ENCODE peak calls at places on chromosomes 12 and 14, in eight cellular contexts. R is heart right ventricle, O is A549, D is AG04450, A is breast epithelium, W is ovary, J is endodermal cell, S is cardiac muscle cell. T is an unnamed sample. For H3K9me3, the result is how much of the 10 kb centered on the place peaks cover.

GRCh38 chr12:1346126-1346525 is 248.3 kb downstream of the FBXL14 start:
- DNase-seq in R (no peak), O (no peak), D (no peak), A (no peak), W (no peak), J (no peak), S (no peak), T (no peak)

GRCh38 chr14:67449096-67449495 is 37.1 kb upstream of the PLEK2 start:
- DNase-seq in R (no peak), O (no peak), D (no peak), A (no peak), W (no peak), J (no peak), S (no peak), T (no peak)

GRCh38 chr12:79949098-79949497 is 14.2 kb upstream of the PPP1R12A start:
- DNase-seq in R (no peak), O (no peak), D (no peak), A (no peak), W (no peak), J (no peak), S (no peak), T (no peak)

GRCh38 chr12:58479403-58479802 is 440.9 kb downstream of the LRIG3 start:
- DNase-seq in R (no peak), O (no peak), D (no peak), A (no peak), W (no peak), J (no peak), S (no peak), T (no peak)

GRCh38 chr14:92225731-92226130 is 97.2 kb upstream of the SLC24A4 start:
- DNase-seq in R (no peak), O (no peak), D (no peak), A (no peak), W (no peak), J (no peak), S (peak), T (no peak)

GRCh38 chr12:2264622-2265306 is 212.0 kb downstream of the CACNA1C start:
- DNase-seq in R (no peak), O (no peak), D (peak), A (peak), W (no peak), J (peak), S (peak), T (no peak)

GRCh38 chr12:50581226-50582184 is 76.7 kb downstream of the DIP2B start:
- DNase-seq in R (no peak), O (no peak), D (no peak), A (no peak), W (no peak), J (no peak), S (peak), T (no peak)

GRCh38 chr12:64044171-64044570 is 177.9 kb downstream of the KICS2 start:
- DNase-seq in R (no peak), O (no peak), D (no peak), A (no peak), W (no peak), J (no peak), S (no peak), T (no peak)

GRCh38 chr14:71931492-71932228 is 569 bp upstream of the RGS6 start:
- DNase-seq in R (peak), O (no peak), D (no peak), A (no peak), W (no peak), J (no peak), S (no peak), T (no peak)

GRCh38 chr12:90333939-90334338 is 621.0 kb downstream of the CCER1 start:
- DNase-seq in R (no peak), O (peak), D (no peak), A (no peak), W (no peak), J (no peak), S (no peak), T (no peak)

GRCh38 chr12:15558915-15559528 is 230.2 kb downstream of the EPS8 start:
- DNase-seq in R (no peak), O (no peak), D (no peak), A (no peak), W (no peak), J (no peak), S (peak), T (no peak)

GRCh38 chr12:91178139-91178561 is 4.5 kb downstream of the DCN start:
- DNase-seq in R (no peak), O (peak), D (no peak), A (no peak), W (peak), J (peak), S (peak), T (no peak)

GRCh38 chr14:97978336-97978735 is 1181.2 kb downstream of the VRK1 start:
- DNase-seq in R (peak), O (peak), D (no peak), A (peak), W (peak), J (peak), S (no peak), T (peak)

GRCh38 chr12:29534935-29535334 is 37.4 kb upstream of the OVCH1 start:
- DNase-seq in R (no peak), O (no peak), D (no peak), A (no peak), W (no peak), J (peak), S (peak), T (no peak)

GRCh38 chr12:52327830-52328500 is 6.8 kb upstream of the KRT83 start:
- DNase-seq in R (no peak), O (no peak), D (no peak), A (no peak), W (no peak), J (no peak), S (no peak), T (no peak)

GRCh38 chr12:130186631-130187269 is 24.5 kb downstream of the FZD10 start:
- DNase-seq in R (no peak), O (peak), D (no peak), A (no peak), W (no peak), J (peak), S (no peak), T (peak)

GRCh38 chr14:96631621-96632362 is 129.6 kb downstream of the PAPOLA start:
- DNase-seq in R (no peak), O (no peak), D (no peak), A (no peak), W (no peak), J (no peak), S (no peak), T (no peak)

GRCh38 chr12:46786774-46787173 is 39.0 kb downstream of the SLC38A4 start:
- DNase-seq in R (no peak), O (peak), D (peak), A (no peak), W (no peak), J (no peak), S (peak), T (peak)

GRCh38 chr14:51209457-51209856 is 30.6 kb upstream of the TMX1 start:
- DNase-seq in R (no peak), O (no peak), D (no peak), A (no peak), W (no peak), J (no peak), S (no peak), T (no peak)

GRCh38 chr14:96056509-96057422 is 17.6 kb downstream of the C14orf132 start:
- DNase-seq in R (no peak), O (no peak), D (no peak), A (no peak), W (no peak), J (peak), S (no peak), T (no peak)

GRCh38 chr14:34331728-34332623 is 130.1 kb downstream of the SPTSSA start:
- DNase-seq in R (peak), O (peak), D (no peak), A (peak), W (peak), J (peak), S (peak), T (no peak)

GRCh38 chr12:89461649-89462612 is 62.7 kb downstream of the GALNT4 start:
- DNase-seq in R (no peak), O (peak), D (peak), A (no peak), W (no peak), J (no peak), S (peak), T (no peak)

GRCh38 chr12:24226745-24227350 is 277.4 kb upstream of the SOX5 start:
- DNase-seq in R (no peak), O (peak), D (peak), A (no peak), W (no peak), J (peak), S (peak), T (peak)

GRCh38 chr14:23284654-23285529 is 1.0 kb downstream of the HOMEZ start:
- DNase-seq in R (no peak), O (no peak), D (no peak), A (no peak), W (no peak), J (no peak), S (peak), T (no peak)

GRCh38 chr14:23285530-23286019 is 357 bp downstream of the HOMEZ start:
- DNase-seq in R (no peak), O (no peak), D (no peak), A (no peak), W (no peak), J (no peak), S (no peak), T (no peak)

GRCh38 chr14:23286904-23287479 is 1.1 kb upstream of the HOMEZ start:
- DNase-seq in R (no peak), O (no peak), D (no peak), A (no peak), W (no peak), J (no peak), S (peak), T (no peak)

GRCh38 chr14:23281247-23281646 is 4.7 kb downstream of the HOMEZ start:
- DNase-seq in R (no peak), O (no peak), D (no peak), A (no peak), W (no peak), J (no peak), S (no peak), T (no peak)

GRCh38 chr14:23286020-23286903 is at the start of gene HOMEZ:
- DNase-seq in R (peak), O (peak), D (peak), A (peak), W (peak), J (peak), S (peak), T (peak)
- TF ChIP-seq CTCF in R (no peak), O (no peak), D (peak), A (no peak), W (peak), J (peak), S (peak), T (no peak)

GRCh38 chr12:77746108-77746507 is 84.6 kb upstream of the NAV3 start:
- DNase-seq in R (no peak), O (no peak), D (peak), A (no peak), W (no peak), J (no peak), S (peak), T (no peak)
- H3K9me3 ChIP-seq in R (under half), O (under half), D (under half), A (under half), W (under half), J (under half), S (under half), T (under half)

GRCh38 chr12:22856120-22856699 is 231.2 kb downstream of the ETNK1 start:
- DNase-seq in R (no peak), O (peak), D (peak), A (no peak), W (no peak), J (no peak), S (peak), T (no peak)
- TF ChIP-seq CTCF in R (peak), O (peak), D (peak), A (no peak), W (peak), J (peak), S (peak), T (peak)

GRCh38 chr14:105568859-105569766 is 42.7 kb downstream of the TMEM121 start:
- DNase-seq in R (no peak), O (no peak), D (no peak), A (no peak), W (no peak), J (no peak), S (no peak), T (no peak)
- H3K9me3 ChIP-seq in R (under half), O (under half), D (half or more), A (under half), W (under half), J (under half), S (under half), T (under half)

GRCh38 chr14:20247651-20248246 is 8.7 kb downstream of the OR11H4 start:
- DNase-seq in R (no peak), O (peak), D (no peak), A (no peak), W (no peak), J (no peak), S (no peak), T (no peak)
- TF ChIP-seq CTCF in R (no peak), O (peak), D (no peak), A (no peak), W (no peak), J (peak), S (no peak), T (peak)

T was measured in keratinocyte.